ENCODE peak calls at places on chromosomes 6 and 20, in nine cellular contexts. Z, L, G, N, J, D, S, R and M are unnamed samples.

GRCh38 chr6:151440930-151441329 is 11.0 kb downstream of the RMND1 start:
- DNase-seq in Z (no peak), L (no peak), G (no peak), N (no peak), J (no peak), D (no peak), S (no peak), R (no peak), M (no peak)

GRCh38 chr6:143325379-143326140 is 124.9 kb downstream of the ADAT2 start:
- DNase-seq in Z (no peak), L (no peak), G (no peak), N (no peak), J (no peak), D (no peak), S (no peak), R (peak; percentile 63), M (no peak)

GRCh38 chr6:23365732-23366131 is 760.3 kb upstream of the NRSN1 start:
- DNase-seq in Z (no peak), L (no peak), G (no peak), N (no peak), J (no peak), D (no peak), S (no peak), R (no peak), M (no peak)

GRCh38 chr20:34636648-34637047 is 40.2 kb downstream of the PIGU start:
- DNase-seq in Z (peak; percentile 31), L (no peak), G (no peak), N (no peak), J (no peak), D (no peak), S (no peak), R (peak; percentile 15), M (no peak)

GRCh38 chr6:112180095-112180820 is 74.1 kb downstream of the LAMA4 start:
- DNase-seq in Z (peak; percentile 80), L (peak; percentile 33), G (peak; percentile 9), N (no peak), J (no peak), D (peak; percentile 61), S (peak; percentile 28), R (peak; percentile 79), M (peak; percentile 60)

GRCh38 chr6:40950986-40951730 is 87.9 kb downstream of the UNC5CL start:
- DNase-seq in Z (no peak), L (no peak), G (no peak), N (no peak), J (no peak), D (no peak), S (no peak), R (peak; percentile 54), M (no peak)

GRCh38 chr20:62064788-62065668 is 653 bp downstream of the TAF4 start:
- DNase-seq in Z (no peak), L (no peak), G (peak; percentile 15), N (no peak), J (no peak), D (peak; percentile 44), S (no peak), R (no peak), M (no peak)

GRCh38 chr6:167760979-167761793 is 65.5 kb upstream of the AFDN start:
- DNase-seq in Z (peak; percentile 46), L (no peak), G (no peak), N (no peak), J (peak; percentile 89), D (no peak), S (no peak), R (peak; percentile 2), M (no peak)

GRCh38 chr6:5529733-5530132 is 268.4 kb downstream of the FARS2 start:
- DNase-seq in Z (no peak), L (no peak), G (no peak), N (no peak), J (no peak), D (no peak), S (no peak), R (no peak), M (no peak)

GRCh38 chr6:121158438-121158837 is 175.8 kb downstream of the TBC1D32 start:
- DNase-seq in Z (no peak), L (no peak), G (no peak), N (no peak), J (no peak), D (no peak), S (no peak), R (no peak), M (no peak)

GRCh38 chr20:38132156-38132909 is 32.7 kb downstream of the TGM2 start:
- DNase-seq in Z (no peak), L (no peak), G (no peak), N (no peak), J (peak; percentile 64), D (no peak), S (no peak), R (no peak), M (no peak)

GRCh38 chr20:63955846-63956663 is at the start of gene UCKL1:
- DNase-seq in Z (peak; percentile 89), L (peak; percentile 84), G (peak; percentile 88), N (peak; percentile 81), J (peak; percentile 95), D (peak; percentile 87), S (peak; percentile 87), R (peak; percentile 83), M (peak; percentile 84)

GRCh38 chr6:97626586-97627441 is 343.8 kb upstream of the MMS22L start:
- DNase-seq in Z (peak; percentile 59), L (no peak), G (no peak), N (no peak), J (no peak), D (no peak), S (no peak), R (peak; percentile 57), M (no peak)

GRCh38 chr20:44075950-44076232 is 111.1 kb downstream of the JPH2 start:
- DNase-seq in Z (no peak), L (no peak), G (no peak), N (no peak), J (no peak), D (no peak), S (no peak), R (no peak), M (no peak)

GRCh38 chr6:130825772-130826441 is 1.3 kb upstream of the SMLR1 start:
- DNase-seq in Z (no peak), L (no peak), G (no peak), N (no peak), J (no peak), D (no peak), S (no peak), R (no peak), M (no peak)

GRCh38 chr6:83258517-83258916 is 65.4 kb downstream of the RWDD2A start:
- DNase-seq in Z (no peak), L (no peak), G (no peak), N (no peak), J (no peak), D (no peak), S (no peak), R (peak; percentile 20), M (no peak)

GRCh38 chr20:48286571-48287551 is 501.6 kb upstream of the SULF2 start:
- DNase-seq in Z (peak; percentile 25), L (no peak), G (no peak), N (no peak), J (no peak), D (no peak), S (no peak), R (peak; percentile 50), M (no peak)

GRCh38 chr6:101110814-101111213 is 229.7 kb upstream of the ASCC3 start:
- DNase-seq in Z (no peak), L (no peak), G (no peak), N (no peak), J (no peak), D (no peak), S (no peak), R (peak; percentile 48), M (no peak)

GRCh38 chr6:159395614-159396013 is 226.4 kb downstream of the FNDC1 start:
- DNase-seq in Z (no peak), L (no peak), G (no peak), N (no peak), J (no peak), D (no peak), S (no peak), R (no peak), M (no peak)

GRCh38 chr6:77456531-77457248 is 6.6 kb downstream of the HTR1B start:
- DNase-seq in Z (no peak), L (no peak), G (no peak), N (no peak), J (peak; percentile 77), D (no peak), S (no peak), R (peak; percentile 98), M (no peak)

GRCh38 chr6:138540468-138540867 is 41.2 kb upstream of the NHSL1 start:
- DNase-seq in Z (no peak), L (no peak), G (no peak), N (no peak), J (no peak), D (no peak), S (no peak), R (peak; percentile 61), M (no peak)

GRCh38 chr20:57661201-57662027 is 41.2 kb upstream of the ZBP1 start:
- DNase-seq in Z (no peak), L (no peak), G (no peak), N (no peak), J (peak; percentile 73), D (no peak), S (no peak), R (no peak), M (no peak)

GRCh38 chr6:25476126-25476525 is 175.9 kb upstream of the SCGN start:
- DNase-seq in Z (no peak), L (no peak), G (no peak), N (no peak), J (no peak), D (no peak), S (no peak), R (peak; percentile 71), M (no peak)

GRCh38 chr6:17212541-17213371 is 68.4 kb upstream of the RBM24 start:
- DNase-seq in Z (no peak), L (no peak), G (no peak), N (no peak), J (no peak), D (no peak), S (no peak), R (no peak), M (no peak)

GRCh38 chr6:84340422-84340821 is 113.0 kb upstream of the CEP162 start:
- DNase-seq in Z (no peak), L (no peak), G (no peak), N (no peak), J (no peak), D (no peak), S (no peak), R (no peak), M (no peak)

GRCh38 chr20:4225778-4226177 is 210.4 kb upstream of the RNF24 start:
- DNase-seq in Z (no peak), L (no peak), G (no peak), N (no peak), J (no peak), D (no peak), S (no peak), R (peak; percentile 99), M (no peak)

GRCh38 chr20:6579824-6580223 is 187.7 kb upstream of the BMP2 start:
- DNase-seq in Z (no peak), L (no peak), G (no peak), N (no peak), J (no peak), D (no peak), S (no peak), R (no peak), M (no peak)

GRCh38 chr6:117555882-117556498 is 46.3 kb downstream of the GOPC start:
- DNase-seq in Z (peak; percentile 35), L (peak; percentile 47), G (peak; percentile 61), N (no peak), J (no peak), D (peak; percentile 49), S (no peak), R (peak; percentile 42), M (peak; percentile 75)

GRCh38 chr6:107272246-107272645 is 156.9 kb upstream of the BEND3 start:
- DNase-seq in Z (no peak), L (no peak), G (no peak), N (no peak), J (no peak), D (no peak), S (no peak), R (no peak), M (no peak)

GRCh38 chr6:162644153-162644552 is 83.4 kb downstream of the PRKN start:
- DNase-seq in Z (no peak), L (no peak), G (no peak), N (no peak), J (no peak), D (no peak), S (no peak), R (no peak), M (no peak)

GRCh38 chr20:2652724-2653510 is 485 bp downstream of the NOP56 start:
- DNase-seq in Z (peak; percentile 34), L (peak; percentile 41), G (no peak), N (peak; percentile 36), J (peak; percentile 74), D (peak; percentile 48), S (no peak), R (no peak), M (no peak)